ENCODE peak calls at places on chromosomes 5 and 9, in six cellular contexts. R is Karpas-422, A is stomach, F is adrenal gland, X is tibial nerve, H is pancreas. D is an unnamed sample. For H3K4me1, the result is how much of the 10 kb centered on the place peaks cover.

GRCh38 chr5:24642022-24642421 is 2.8 kb downstream of the CDH10 start:
- DNase-seq in X (peak), H (no peak), A (no peak), F (no peak), R (peak), D (no peak)

GRCh38 chr5:52665544-52665943 is 122.2 kb upstream of the ITGA1 start:
- DNase-seq in R (no peak), F (peak), A (no peak), H (no peak), X (no peak), D (no peak)

GRCh38 chr9:120918931-120919638 is 7.5 kb downstream of the TRAF1 start:
- DNase-seq in R (no peak), F (peak), A (no peak), H (no peak), X (no peak), D (peak)

GRCh38 chr5:68007446-68007845 is 208.1 kb upstream of the PIK3R1 start:
- DNase-seq in X (peak), R (no peak), F (peak), H (no peak), A (no peak), D (peak)

GRCh38 chr5:129973716-129974426 is 69.6 kb downstream of the CHSY3 start:
- DNase-seq in F (no peak), H (no peak), A (no peak), R (no peak), X (no peak), D (no peak)

GRCh38 chr9:125789196-125789595 is 42.0 kb downstream of the PBX3 start:
- DNase-seq in F (no peak), X (no peak), H (no peak), R (no peak), A (no peak), D (no peak)

GRCh38 chr5:122263352-122264030 is 48.5 kb upstream of the SNCAIP start:
- DNase-seq in A (no peak), R (no peak), X (no peak), H (no peak), F (no peak), D (no peak)

GRCh38 chr9:7374966-7375650 is 424.5 kb downstream of the DMAC1 start:
- DNase-seq in F (no peak), H (no peak), R (no peak), X (no peak), A (no peak), D (no peak)

GRCh38 chr5:73446631-73447233 is 1.8 kb downstream of the FOXD1 start:
- DNase-seq in A (no peak), H (no peak), X (no peak), R (no peak), F (no peak), D (no peak)

GRCh38 chr5:42555797-42556196 is 132.6 kb downstream of the GHR start:
- DNase-seq in R (no peak), A (no peak), X (no peak), H (no peak), F (no peak), D (no peak)

GRCh38 chr5:20335978-20336377 is 348.0 kb upstream of the CDH18 start:
- DNase-seq in A (no peak), X (no peak), R (no peak), H (no peak), F (no peak), D (no peak)

GRCh38 chr5:154288145-154288544 is 97.6 kb downstream of the GALNT10 start:
- DNase-seq in A (peak), R (no peak), F (no peak), X (peak), H (peak), D (no peak)

GRCh38 chr5:159010611-159011497 is 88.9 kb downstream of the EBF1 start:
- DNase-seq in R (peak), A (no peak), H (no peak), X (no peak), F (peak), D (no peak)

GRCh38 chr9:10443805-10444204 is 169.0 kb downstream of the PTPRD start:
- DNase-seq in H (no peak), X (no peak), A (no peak), F (no peak), R (no peak), D (no peak)

GRCh38 chr5:5221731-5222130 is 81.6 kb downstream of the ADAMTS16 start:
- DNase-seq in R (no peak), H (no peak), A (no peak), F (no peak), X (no peak), D (no peak)

GRCh38 chr5:17046320-17046719 is 110.2 kb upstream of the MYO10 start:
- DNase-seq in F (no peak), R (no peak), X (no peak), H (no peak), A (no peak), D (no peak)

GRCh38 chr5:57802131-57802530 is 319.5 kb upstream of the ACTBL2 start:
- DNase-seq in R (no peak), X (no peak), F (no peak), A (no peak), H (no peak), D (no peak)

GRCh38 chr5:16871746-16872339 is 64.2 kb downstream of the MYO10 start:
- DNase-seq in A (no peak), F (no peak), X (no peak), R (no peak), H (no peak), D (no peak)

GRCh38 chr9:16291921-16292320 is 578.5 kb downstream of the BNC2 start:
- DNase-seq in F (no peak), H (no peak), X (no peak), R (no peak), A (no peak), D (no peak)

GRCh38 chr9:22440841-22441240 is 5.8 kb upstream of the DMRTA1 start:
- DNase-seq in F (no peak), H (no peak), A (no peak), X (no peak), R (no peak), D (no peak)

GRCh38 chr9:88980732-88981336 is 10.4 kb upstream of the S1PR3 start:
- DNase-seq in F (no peak), X (no peak), H (no peak), R (no peak), A (no peak), D (no peak)

GRCh38 chr5:44150075-44150723 is 239.0 kb downstream of the FGF10 start:
- DNase-seq in X (no peak), F (no peak), R (no peak), A (no peak), H (no peak), D (no peak)

GRCh38 chr5:150513375-150514309 is 5.7 kb downstream of the NDST1 start:
- DNase-seq in H (no peak), R (no peak), F (peak), A (no peak), X (no peak), D (no peak)

GRCh38 chr9:16119861-16120641 is 567.2 kb downstream of the CCDC171 start:
- DNase-seq in F (no peak), A (no peak), R (no peak), H (no peak), X (no peak), D (no peak)

GRCh38 chr9:129458155-129458661 is 162.7 kb downstream of the C9orf50 start:
- DNase-seq in H (no peak), F (no peak), R (no peak), X (no peak), A (peak), D (peak)

GRCh38 chr5:161201558-161201957 is 345.0 kb downstream of the GABRB2 start:
- DNase-seq in H (no peak), F (no peak), X (no peak), R (no peak), A (no peak), D (no peak)

GRCh38 chr5:163189023-163189553 is 248.3 kb upstream of the CCNG1 start:
- DNase-seq in H (no peak), R (no peak), X (no peak), A (no peak), F (no peak), D (no peak)

GRCh38 chr5:14669975-14670374 is 5.5 kb downstream of the OTULIN start:
- DNase-seq in F (no peak), H (no peak), R (peak), X (no peak), A (no peak), D (no peak)
- H3K4me1 ChIP-seq in F (under half), H (under half), R (half or more), X (under half), A (half or more), D (half or more)

GRCh38 chr5:83718936-83719495 is 1.6 kb downstream of the HAPLN1 start:
- DNase-seq in H (no peak), A (no peak), F (no peak), R (no peak), X (no peak), D (no peak)
- H3K27ac ChIP-seq in H (no peak), A (no peak), F (no peak), R (no peak), X (no peak), D (no peak)

GRCh38 chr9:131274674-131275331 is 1.5 kb downstream of the FAM78A start:
- DNase-seq in R (peak), F (no peak), A (no peak), H (no peak), X (peak), D (peak)
- H3K4me3 ChIP-seq in R (peak), F (no peak), A (peak), H (no peak), X (peak), D (peak)

GRCh38 chr9:133457233-133457632 is 2.5 kb upstream of the CACFD1 start:
- DNase-seq in H (no peak), A (no peak), R (no peak), F (no peak), X (no peak), D (peak)

GRCh38 chr9:133460405-133461175 is 812 bp downstream of the CACFD1 start:
- DNase-seq in H (peak), X (peak), A (peak), R (peak), F (peak), D (peak)

GRCh38 chr9:133459476-133460404 is at the start of gene CACFD1:
- DNase-seq in H (peak), X (peak), R (peak), A (peak), F (peak), D (peak)

GRCh38 chr9:133457748-133458147 is 2.0 kb upstream of the CACFD1 start:
- DNase-seq in H (no peak), F (no peak), R (no peak), A (no peak), X (no peak), D (no peak)

GRCh38 chr9:133458643-133459312 is 1.0 kb upstream of the CACFD1 start:
- DNase-seq in R (no peak), X (no peak), A (no peak), F (peak), H (no peak), D (no peak)
- H3K4me1 ChIP-seq in R (under half), X (under half), A (under half), F (under half), H (under half), D (under half)

GRCh38 chr5:131389096-131389868 is 125.4 kb downstream of the CDC42SE2 start:
- DNase-seq in F (no peak), X (no peak), A (no peak), H (no peak), R (no peak), D (no peak)
- H3K27ac ChIP-seq in F (no peak), X (no peak), A (no peak), H (no peak), R (no peak), D (no peak)

GRCh38 chr5:33890147-33890546 is 1.6 kb downstream of the ADAMTS12 start:
- DNase-seq in F (no peak), R (no peak), H (no peak), X (no peak), A (no peak), D (no peak)

GRCh38 chr5:33888582-33888981 is 3.2 kb downstream of the ADAMTS12 start:
- DNase-seq in H (no peak), A (no peak), X (no peak), R (no peak), F (no peak), D (no peak)

GRCh38 chr5:33892419-33893151 is 795 bp upstream of the ADAMTS12 start:
- DNase-seq in H (peak), A (peak), R (no peak), F (peak), X (peak), D (no peak)

GRCh38 chr5:33891731-33892418 is at the start of gene ADAMTS12:
- DNase-seq in H (peak), F (peak), A (no peak), R (no peak), X (no peak), D (peak)

DNA sequence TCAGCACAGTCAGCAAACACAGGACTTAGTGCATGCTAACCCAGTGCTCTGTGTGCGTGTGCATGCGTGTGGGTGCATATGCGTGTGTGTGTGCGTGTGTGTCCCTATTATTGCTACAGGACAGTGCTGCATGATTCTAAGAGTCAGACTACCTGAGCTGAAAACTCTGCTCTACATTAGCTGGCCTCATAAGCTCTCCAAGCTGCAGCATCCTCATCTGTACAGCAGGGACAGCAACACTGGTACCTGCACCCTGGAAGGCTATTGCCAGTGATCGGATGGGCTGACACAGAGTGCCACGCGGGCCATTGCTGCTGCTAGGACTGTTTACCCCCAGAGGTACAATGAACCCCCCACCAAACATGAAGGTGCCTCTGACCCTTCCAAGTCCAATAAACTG is 1.2 kb downstream of the ADAMTS12 start:
- DNase-seq in F (no peak), A (no peak), H (no peak), X (no peak), R (no peak), D (no peak)
- H3K4me3 ChIP-seq in F (no peak), A (no peak), H (no peak), X (no peak), R (no peak), D (peak)

DNA sequence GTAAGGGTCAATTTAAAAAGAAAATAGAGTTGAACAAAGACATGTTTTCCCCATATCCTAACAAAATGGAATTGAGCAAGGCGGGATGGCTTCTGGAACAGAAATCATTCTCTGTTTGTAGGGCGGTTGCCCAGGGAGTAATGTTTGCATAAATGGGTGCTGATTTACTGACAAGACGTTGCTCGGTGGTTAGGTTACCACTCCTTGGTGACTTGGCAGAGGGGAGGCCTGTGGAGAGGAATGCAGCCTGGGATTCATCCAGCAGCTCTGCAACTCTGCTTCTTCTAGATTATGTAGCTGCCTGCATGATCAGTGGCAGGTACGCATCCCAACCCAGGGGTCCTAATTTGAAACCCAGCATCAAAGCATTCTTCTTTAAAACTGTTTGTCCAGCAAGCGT is 200.2 kb downstream of the CFAP90 start:
- DNase-seq in H (no peak), F (no peak), A (peak), R (no peak), X (no peak), D (no peak)
- H3K4me1 ChIP-seq in H (under half), F (under half), A (under half), R (under half), X (under half), D (under half)

GRCh38 chr5:116923344-116923743 is 348.7 kb upstream of the SEMA6A start:
- DNase-seq in R (no peak), X (no peak), H (no peak), A (no peak), F (no peak), D (no peak)
- H3K27ac ChIP-seq in R (no peak), X (no peak), H (no peak), A (no peak), F (no peak), D (no peak)

D was measured in upper lobe of left lung.